ENCODE peak calls at places on chromosomes 3 and 15, in ten cellular contexts. F is endodermal cell; J is ACHN; V is NCI-H2081; G is amniotic epithelial cell; L is left ventricle myocardium superior; W is RWPE2; S is iPS-NIHi11; T is stimulated activated CD8-positive, alpha-beta memory T cell treated with anti-CD3 and anti-CD28 coated beads, Interleukin-7, amount 100 ng/mL, for 4 hours; M is GM12865. Z is an unnamed sample.

GRCh38 chr3:178415384-178415783 is 120.9 kb upstream of the KCNMB2 start:
- DNase-seq in F (no peak), J (no peak), V (no peak), G (no peak), L (no peak), W (no peak), S (no peak), T (no peak), M (no peak), Z (no peak)

GRCh38 chr3:165549037-165549436 is 288.2 kb downstream of the BCHE start:
- DNase-seq in F (no peak), J (no peak), V (no peak), G (no peak), L (no peak), W (no peak), S (no peak), T (no peak), M (no peak), Z (no peak)

GRCh38 chr3:33186524-33187367 is 31.9 kb downstream of the SUSD5 start:
- DNase-seq in F (no peak), J (no peak), V (no peak), G (peak), L (no peak), W (no peak), S (no peak), T (no peak), M (no peak), Z (no peak)

GRCh38 chr15:49370782-49371181 is 52.3 kb upstream of the FGF7 start:
- DNase-seq in F (no peak), J (peak), V (no peak), G (peak), L (no peak), W (no peak), S (no peak), T (no peak), M (peak), Z (no peak)

GRCh38 chr3:138125548-138126221 is 6.5 kb downstream of the A4GNT start:
- DNase-seq in F (no peak), J (no peak), V (no peak), G (peak), L (no peak), W (no peak), S (no peak), T (no peak), M (no peak), Z (no peak)

GRCh38 chr3:37163262-37164020 is 10.9 kb downstream of the LRRFIP2 start:
- DNase-seq in F (peak), J (no peak), V (no peak), G (peak), L (no peak), W (no peak), S (no peak), T (no peak), M (peak), Z (no peak)

GRCh38 chr15:100958326-100959065 is 39.3 kb downstream of the LRRK1 start:
- DNase-seq in F (no peak), J (peak), V (no peak), G (peak), L (no peak), W (no peak), S (no peak), T (no peak), M (peak), Z (no peak)

GRCh38 chr3:15181964-15182363 is 24.1 kb upstream of the CAPN7 start:
- DNase-seq in F (no peak), J (no peak), V (no peak), G (no peak), L (no peak), W (no peak), S (no peak), T (no peak), M (no peak), Z (no peak)

GRCh38 chr3:15300318-15301078 is 31.9 kb downstream of the SH3BP5 start:
- DNase-seq in F (no peak), J (peak), V (no peak), G (peak), L (no peak), W (peak), S (no peak), T (no peak), M (no peak), Z (no peak)